ENCODE peak calls at places on chromosomes 6 and 20, in four cellular contexts. S, U, G and W are unnamed samples.

GRCh38 chr6:11218827-11219826 is 13.3 kb downstream of the NEDD9 start:
- DNase-seq in G (peak; percentile 67), S (no peak), U (peak; percentile 61), W (peak; percentile 65)

GRCh38 chr20:56574531-56575142 is 41.6 kb downstream of the FAM209B start:
- DNase-seq in G (no peak), S (no peak), U (no peak), W (no peak)

GRCh38 chr6:137145421-137145820 is 28.0 kb downstream of the IL22RA2 start:
- DNase-seq in G (no peak), S (no peak), U (no peak), W (no peak)

GRCh38 chr6:139821669-139822223 is 447.3 kb upstream of the CITED2 start:
- DNase-seq in G (no peak), S (no peak), U (no peak), W (no peak)

GRCh38 chr20:57350086-57350710 is 857 bp upstream of the RAE1 start:
- DNase-seq in S (no peak), G (no peak), U (no peak), W (no peak)

GRCh38 chr6:36478051-36478526 is 35.3 kb downstream of the KCTD20 start:
- DNase-seq in S (no peak), U (no peak), G (no peak), W (no peak)

GRCh38 chr6:79048611-79049010 is 29.4 kb downstream of the PHIP start:
- DNase-seq in S (no peak), U (no peak), G (no peak), W (no peak)

GRCh38 chr6:135812085-135812526 is 39.4 kb upstream of the PDE7B start:
- DNase-seq in S (no peak), G (no peak), U (no peak), W (peak; percentile 17)

GRCh38 chr20:35334511-35335101 is 42.4 kb upstream of the FAM83C start:
- DNase-seq in G (no peak), S (no peak), U (no peak), W (no peak)

GRCh38 chr6:169723991-169724553 is at the start of gene PHF10:
- DNase-seq in S (peak; percentile 44), U (peak; percentile 63), G (peak; percentile 36), W (no peak)

DNA sequence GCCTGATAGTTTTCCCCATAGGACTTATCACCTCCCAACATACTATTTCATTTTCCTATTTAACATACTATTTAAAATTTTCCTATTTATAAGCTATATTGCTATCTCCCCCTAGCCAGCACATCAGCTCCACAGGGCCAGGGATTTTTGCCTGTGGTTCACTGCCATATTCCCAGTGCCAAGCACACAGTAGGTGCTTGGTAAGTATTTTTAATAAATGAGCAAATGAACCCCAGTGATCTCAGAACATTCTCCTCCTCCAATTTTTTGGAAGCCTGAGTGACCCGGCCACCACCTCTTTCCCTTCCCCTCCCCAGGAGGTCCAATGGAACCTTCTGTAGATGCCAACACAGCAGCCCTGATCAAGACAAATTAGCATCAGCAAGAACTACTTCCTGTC is 33.3 kb downstream of the NFATC2 start:
- DNase-seq in S (no peak), U (no peak), G (no peak), W (no peak)
- TF ChIP-seq POLR2A in S (no peak), U (no peak), G (no peak), W (no peak)

GRCh38 chr6:161139304-161139765 is 134.5 kb downstream of the AGPAT4 start:
- DNase-seq in U (no peak), G (no peak), S (no peak), W (no peak)

GRCh38 chr6:161136655-161137054 is 137.2 kb downstream of the AGPAT4 start:
- DNase-seq in G (no peak), U (no peak), S (no peak), W (no peak)

GRCh38 chr6:161137320-161137719 is 136.5 kb downstream of the AGPAT4 start:
- DNase-seq in U (no peak), S (no peak), G (no peak), W (no peak)

GRCh38 chr6:161138545-161139303 is 135.1 kb downstream of the AGPAT4 start:
- DNase-seq in U (no peak), G (no peak), S (no peak), W (no peak)

GRCh38 chr6:161137839-161138544 is 135.9 kb downstream of the AGPAT4 start:
- DNase-seq in S (no peak), U (no peak), G (no peak), W (no peak)
- TF ChIP-seq POLR2A in S (no peak), U (no peak), G (no peak), W (no peak)

DNA sequence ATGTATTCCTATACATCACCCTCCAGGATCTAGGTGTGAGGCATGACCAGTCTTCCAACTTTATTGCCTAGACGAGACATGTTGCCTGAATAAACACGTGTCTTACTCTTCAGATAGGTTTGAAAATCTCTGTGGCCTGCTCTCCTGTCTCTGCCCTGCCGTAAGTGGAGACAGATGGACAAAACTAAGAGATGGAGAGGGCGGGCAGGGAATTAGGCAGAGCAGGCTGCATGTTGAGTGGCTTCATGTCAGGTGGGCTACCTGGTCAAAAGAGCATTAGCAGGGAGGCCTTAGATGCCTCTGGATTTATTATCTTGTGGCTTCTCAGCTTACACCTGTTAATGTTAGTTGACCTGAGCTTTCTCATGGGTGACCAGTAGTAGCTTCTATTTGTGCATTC is 59.0 kb upstream of the TULP4 start:
- DNase-seq in S (no peak), G (no peak), U (no peak), W (no peak)
- TF ChIP-seq POLR2A in S (no peak), G (no peak), U (no peak), W (no peak)

GRCh38 chr6:161181136-161181535 is 92.7 kb downstream of the AGPAT4 start:
- DNase-seq in S (no peak), U (no peak), G (no peak), W (no peak)

GRCh38 chr6:161191671-161192070 is 82.2 kb downstream of the AGPAT4 start:
- DNase-seq in U (no peak), S (no peak), G (no peak), W (no peak)

GRCh38 chr6:161188547-161189465 is 85.1 kb downstream of the AGPAT4 start:
- DNase-seq in U (no peak), S (no peak), G (no peak), W (no peak)

GRCh38 chr6:161189891-161190290 is 84.0 kb downstream of the AGPAT4 start:
- DNase-seq in S (no peak), U (no peak), G (no peak), W (no peak)

GRCh38 chr6:161186173-161186769 is 87.6 kb downstream of the AGPAT4 start:
- DNase-seq in G (peak; percentile 28), U (peak; percentile 58), S (no peak), W (peak; percentile 37)
- TF ChIP-seq POLR2A in G (no peak), U (no peak), S (no peak), W (no peak)

GRCh38 chr6:111485316-111485715 is 2.3 kb upstream of the REV3L start:
- DNase-seq in S (no peak), U (no peak), G (no peak), W (no peak)

GRCh38 chr6:111482236-111482958 is 621 bp downstream of the REV3L start:
- DNase-seq in G (peak; percentile 57), S (peak; percentile 17), U (peak; percentile 77), W (peak; percentile 38)

GRCh38 chr6:111482959-111483735 is at the start of gene REV3L:
- DNase-seq in G (peak; percentile 92), S (peak; percentile 46), U (peak; percentile 95), W (peak; percentile 75)

GRCh38 chr6:111484655-111484974 is 1.6 kb upstream of the REV3L start:
- DNase-seq in G (no peak), S (no peak), U (no peak), W (no peak)

DNA sequence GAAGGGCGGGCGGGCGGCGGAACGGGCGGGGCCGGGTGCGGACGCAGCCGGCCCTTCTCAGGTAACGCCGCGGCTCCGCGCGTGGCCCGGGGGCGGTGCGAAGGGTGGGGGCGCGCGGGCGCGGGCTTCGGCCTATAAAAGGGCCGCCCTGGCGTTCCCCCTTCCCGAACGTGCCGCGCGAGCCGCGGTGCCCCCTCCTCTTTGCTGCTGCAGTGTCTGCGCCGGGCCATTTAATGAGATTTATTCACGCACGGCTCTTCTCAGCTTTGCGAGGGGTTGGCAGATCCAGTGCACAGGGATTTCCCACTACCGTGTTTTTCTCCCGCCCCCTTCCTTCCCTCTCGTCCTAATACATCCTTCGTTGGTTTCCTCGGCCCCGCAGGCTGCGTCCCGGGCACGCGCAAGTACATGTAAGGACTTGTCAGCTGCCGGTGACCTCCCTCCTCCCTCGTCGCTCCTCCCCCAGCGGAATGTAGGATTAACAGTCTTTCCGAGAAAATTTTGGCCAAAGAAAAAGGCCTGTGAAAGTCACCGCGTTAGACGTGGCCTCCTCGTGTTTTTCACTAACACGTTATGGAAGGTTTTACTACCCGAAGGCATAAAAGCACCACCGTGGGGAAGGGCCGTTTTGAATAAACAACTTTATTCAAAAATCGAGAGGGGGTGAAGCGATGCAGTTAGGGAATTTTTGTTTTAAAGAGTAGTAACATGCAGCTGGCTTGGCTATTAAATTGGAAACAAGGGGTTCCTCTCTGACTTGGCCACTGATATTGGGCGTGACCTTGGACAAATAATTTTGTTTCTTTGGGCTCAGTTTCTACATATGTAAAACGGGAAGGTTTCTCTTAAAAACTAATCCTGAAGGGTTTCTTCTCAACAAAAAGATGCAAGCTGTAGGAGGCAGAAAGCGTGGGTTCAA is 977 bp upstream of the REV3L start:
- DNase-seq in G (peak; percentile 92), U (peak; percentile 96), S (peak; percentile 48), W (peak; percentile 91)
- TF ChIP-seq POLR2A in G (peak; percentile 83), U (peak; percentile 75), S (peak; percentile 95), W (peak; percentile 47)